ENCODE peak calls at places on chromosomes 6 and 20, in ten cellular contexts. W, M, I, J, N, R, U, H, Z and K are unnamed samples.

GRCh38 chr6:56475736-56476457 is 166.8 kb downstream of the DST start:
- DNase-seq in W (no peak), M (no peak), I (no peak), J (no peak), N (no peak), R (peak; percentile 18), U (no peak), H (peak; percentile 33), Z (no peak), K (no peak)

GRCh38 chr20:18506744-18507143 is 996 bp upstream of the SEC23B start:
- DNase-seq in W (no peak), M (no peak), I (no peak), J (no peak), N (no peak), R (no peak), U (no peak), H (no peak), Z (peak; percentile 14), K (peak; percentile 17)

GRCh38 chr20:13147971-13148370 is 73.1 kb upstream of the ISM1 start:
- DNase-seq in W (no peak), M (no peak), I (no peak), J (no peak), N (no peak), R (no peak), U (no peak), H (no peak), Z (no peak), K (no peak)

GRCh38 chr6:16816891-16817290 is 55.6 kb upstream of the ATXN1 start:
- DNase-seq in W (no peak), M (no peak), I (no peak), J (no peak), N (no peak), R (no peak), U (no peak), H (no peak), Z (no peak), K (no peak)

GRCh38 chr6:143698759-143699750 is 21.3 kb downstream of the PHACTR2 start:
- DNase-seq in W (no peak), M (peak; percentile 10), I (no peak), J (no peak), N (no peak), R (no peak), U (no peak), H (no peak), Z (no peak), K (no peak)

GRCh38 chr20:43448748-43449535 is 8.8 kb upstream of the SRSF6 start:
- DNase-seq in W (no peak), M (peak; percentile 58), I (peak; percentile 10), J (peak; percentile 13), N (peak; percentile 75), R (peak; percentile 59), U (peak; percentile 46), H (peak; percentile 27), Z (peak; percentile 68), K (peak; percentile 56)

GRCh38 chr20:43022081-43022480 is 167.6 kb downstream of the PTPRT start:
- DNase-seq in W (no peak), M (no peak), I (no peak), J (no peak), N (no peak), R (no peak), U (no peak), H (no peak), Z (no peak), K (no peak)

GRCh38 chr6:106551155-106551554 is 78.1 kb downstream of the RTN4IP1 start:
- DNase-seq in W (no peak), M (no peak), I (no peak), J (no peak), N (no peak), R (no peak), U (no peak), H (no peak), Z (no peak), K (no peak)

GRCh38 chr20:7841291-7841966 is 98.8 kb downstream of the HAO1 start:
- DNase-seq in W (no peak), M (no peak), I (no peak), J (no peak), N (no peak), R (peak; percentile 90), U (peak; percentile 88), H (no peak), Z (peak; percentile 78), K (peak; percentile 83)